ENCODE peak calls at places on chromosome 20, in seven cellular contexts. F, K, V, M, D, Z and P are unnamed samples.

GRCh38 chr20:48298851-48299484 is 513.7 kb upstream of the SULF2 start:
- DNase-seq in F (no peak), K (no peak), V (no peak), M (peak; percentile 94), D (no peak), Z (no peak), P (no peak)

GRCh38 chr20:8903655-8904605 is 165.0 kb upstream of the PLCB4 start:
- DNase-seq in F (peak; percentile 48), K (no peak), V (no peak), M (no peak), D (no peak), Z (no peak), P (no peak)

GRCh38 chr20:22453244-22454080 is 130.9 kb downstream of the FOXA2 start:
- DNase-seq in F (peak; percentile 72), K (no peak), V (no peak), M (no peak), D (no peak), Z (peak; percentile 49), P (no peak)

GRCh38 chr20:51029963-51030930 is 7.3 kb upstream of the KCNG1 start:
- DNase-seq in F (no peak), K (no peak), V (no peak), M (no peak), D (no peak), Z (peak; percentile 75), P (no peak)

GRCh38 chr20:10047427-10047826 is 12.6 kb downstream of the ANKEF1 start:
- DNase-seq in F (no peak), K (peak; percentile 22), V (no peak), M (no peak), D (no peak), Z (no peak), P (no peak)

GRCh38 chr20:51695574-51696303 is 72.5 kb downstream of the ATP9A start:
- DNase-seq in F (peak; percentile 68), K (no peak), V (no peak), M (no peak), D (no peak), Z (peak; percentile 76), P (no peak)

GRCh38 chr20:34262488-34263288 is 21.5 kb downstream of the ASIP start:
- DNase-seq in F (no peak), K (no peak), V (peak; percentile 58), M (no peak), D (no peak), Z (peak; percentile 36), P (peak; percentile 50)

GRCh38 chr20:11852801-11853200 is 64.9 kb upstream of the BTBD3 start:
- DNase-seq in F (no peak), K (no peak), V (no peak), M (no peak), D (no peak), Z (peak; percentile 22), P (no peak)

GRCh38 chr20:45053441-45054351 is 47.2 kb downstream of the KCNS1 start:
- DNase-seq in F (no peak), K (no peak), V (no peak), M (no peak), D (no peak), Z (no peak), P (no peak)